ENCODE peak calls at places on chromosomes 7 and 10, in nine cellular contexts. S, T, M, F, J, Y, I, P and Q are unnamed samples.
A peak's percentile ranks its signal among the peaks of the same experiment; 100 is the strongest.

GRCh38 chr10:112562122-112562521 is 115.1 kb downstream of the VTI1A start:
- DNase-seq in S (no peak), T (no peak), M (no peak), F (no peak), J (no peak), Y (no peak), I (no peak), P (no peak), Q (no peak)

GRCh38 chr10:78401882-78402367 is 368.3 kb downstream of the RPS24 start:
- DNase-seq in S (peak; percentile 63), T (no peak), M (no peak), F (no peak), J (no peak), Y (no peak), I (no peak), P (peak; percentile 88), Q (no peak)

GRCh38 chr7:128842674-128843641 is 12.8 kb downstream of the FLNC start:
- DNase-seq in S (no peak), T (peak; percentile 82), M (no peak), F (no peak), J (no peak), Y (no peak), I (no peak), P (peak; percentile 22), Q (no peak)

GRCh38 chr7:121436688-121437087 is 40.6 kb upstream of the FAM3C start:
- DNase-seq in S (no peak), T (no peak), M (no peak), F (no peak), J (no peak), Y (no peak), I (no peak), P (no peak), Q (no peak)

GRCh38 chr10:113264333-113265131 is 288.3 kb upstream of the HABP2 start:
- DNase-seq in S (no peak), T (no peak), M (no peak), F (peak; percentile 20), J (no peak), Y (no peak), I (no peak), P (no peak), Q (no peak)

GRCh38 chr7:45977256-45977655 is 56.2 kb upstream of the IGFBP3 start:
- DNase-seq in S (no peak), T (no peak), M (no peak), F (no peak), J (no peak), Y (peak; percentile 57), I (no peak), P (no peak), Q (no peak)

GRCh38 chr10:122713091-122713885 is 13.6 kb upstream of the C10orf120 start:
- DNase-seq in S (no peak), T (no peak), M (no peak), F (no peak), J (no peak), Y (no peak), I (no peak), P (no peak), Q (no peak)

GRCh38 chr7:38630720-38631673 is at the start of gene AMPH:
- DNase-seq in S (peak; percentile 77), T (peak; percentile 94), M (no peak), F (peak; percentile 26), J (peak; percentile 51), Y (peak; percentile 31), I (no peak), P (peak; percentile 88), Q (no peak)

GRCh38 chr7:86846494-86847190 is 202.9 kb downstream of the GRM3 start:
- DNase-seq in S (no peak), T (no peak), M (no peak), F (no peak), J (no peak), Y (peak; percentile 62), I (no peak), P (no peak), Q (no peak)

GRCh38 chr7:110760341-110760740 is 330.6 kb upstream of the LRRN3 start:
- DNase-seq in S (no peak), T (no peak), M (no peak), F (no peak), J (no peak), Y (no peak), I (no peak), P (no peak), Q (no peak)

GRCh38 chr7:87941138-87941537 is 7.1 kb downstream of the ADAM22 start:
- DNase-seq in S (no peak), T (no peak), M (no peak), F (no peak), J (no peak), Y (no peak), I (no peak), P (no peak), Q (no peak)

GRCh38 chr7:137882806-137883205 is 36.0 kb upstream of the DGKI start:
- DNase-seq in S (no peak), T (no peak), M (no peak), F (no peak), J (peak; percentile 70), Y (peak; percentile 45), I (no peak), P (no peak), Q (no peak)

GRCh38 chr10:91798736-91799579 is 732 bp downstream of the TNKS2 start:
- DNase-seq in S (no peak), T (no peak), M (no peak), F (peak; percentile 15), J (peak; percentile 62), Y (peak; percentile 50), I (peak; percentile 62), P (peak; percentile 53), Q (peak; percentile 61)

GRCh38 chr10:35707642-35708425 is 65.7 kb upstream of the FZD8 start:
- DNase-seq in S (no peak), T (no peak), M (no peak), F (no peak), J (no peak), Y (peak; percentile 78), I (no peak), P (no peak), Q (no peak)

GRCh38 chr10:128077155-128077875 is 48.9 kb downstream of the MKI67 start:
- DNase-seq in S (no peak), T (no peak), M (no peak), F (no peak), J (no peak), Y (no peak), I (no peak), P (no peak), Q (no peak)

GRCh38 chr7:28792858-28793257 is 165.3 kb downstream of the TRIL start:
- DNase-seq in S (no peak), T (no peak), M (no peak), F (no peak), J (no peak), Y (no peak), I (no peak), P (no peak), Q (no peak)

GRCh38 chr10:74500026-74500704 is 326.2 kb upstream of the KAT6B start:
- DNase-seq in S (no peak), T (no peak), M (no peak), F (no peak), J (no peak), Y (no peak), I (no peak), P (no peak), Q (no peak)

GRCh38 chr7:72405389-72405788 is 6.7 kb downstream of the CALN1 start:
- DNase-seq in S (no peak), T (no peak), M (no peak), F (no peak), J (no peak), Y (no peak), I (no peak), P (no peak), Q (no peak)

GRCh38 chr10:22536620-22537019 is 177.8 kb downstream of the PIP4K2A start:
- DNase-seq in S (no peak), T (no peak), M (no peak), F (no peak), J (no peak), Y (no peak), I (no peak), P (no peak), Q (no peak)